ENCODE peak calls at places on chromosomes 4 and X, in four cellular contexts. Y is neural crest cell; U is Right ventricle myocardium superior; K is stimulated activated CD4-positive, alpha-beta T cell treated with anti-CD3 and anti-CD28 coated beads, Interleukin-12 subunit alpha, Interleukin-12 subunit beta, amount 100 ng/mL, for 48 hours. O is an unnamed sample.
A peak's percentile ranks its signal among the peaks of the same experiment; 100 is the strongest.

GRCh38 chr4:139735381-139736256 is 70.0 kb downstream of the MGST2 start:
- DNase-seq in Y (peak; percentile 63), U (peak; percentile 51), K (no peak), O (peak; percentile 74)

GRCh38 chr4:83019794-83020497 is 9.3 kb upstream of the LIN54 start:
- DNase-seq in Y (no peak), U (no peak), K (no peak), O (no peak)

GRCh38 chr4:105399535-105400161 is 74.2 kb downstream of the PPA2 start:
- DNase-seq in Y (no peak), U (no peak), K (no peak), O (no peak)

GRCh38 chr4:156830356-156830755 is 141.2 kb downstream of the PDGFC start:
- DNase-seq in Y (no peak), U (no peak), K (no peak), O (no peak)

GRCh38 chr4:44162538-44163270 is 285.9 kb downstream of the KCTD8 start:
- DNase-seq in Y (no peak), U (no peak), K (no peak), O (no peak)

GRCh38 chr4:77818077-77818666 is 996 bp downstream of the CNOT6L start:
- DNase-seq in Y (peak; percentile 47), U (peak; percentile 85), K (peak; percentile 38), O (peak; percentile 88)

GRCh38 chrX:96372313-96373046 is 312.2 kb upstream of the DIAPH2 start:
- DNase-seq in Y (peak; percentile 1), U (no peak), K (no peak), O (no peak)

GRCh38 chr4:4333265-4333706 is 43.2 kb downstream of the ZBTB49 start:
- DNase-seq in Y (no peak), U (peak; percentile 67), K (no peak), O (peak; percentile 60)

GRCh38 chrX:3994315-3994714 is 280.9 kb upstream of the PRKX start:
- DNase-seq in Y (no peak), U (no peak), K (no peak), O (no peak)

GRCh38 chrX:69313622-69314290 is 148.5 kb upstream of the PJA1 start:
- DNase-seq in Y (no peak), U (no peak), K (no peak), O (no peak)

GRCh38 chr4:7382634-7383014 is 52.1 kb downstream of the PSAPL1 start:
- DNase-seq in Y (no peak), U (no peak), K (no peak), O (no peak)

GRCh38 chr4:148059617-148060180 is 327.8 kb downstream of the ARHGAP10 start:
- DNase-seq in Y (no peak), U (peak; percentile 64), K (no peak), O (no peak)

GRCh38 chr4:146637853-146638800 is 566 bp upstream of the POU4F2 start:
- DNase-seq in Y (no peak), U (no peak), K (no peak), O (no peak)

GRCh38 chr4:90095000-90095399 is 32.2 kb upstream of the CCSER1 start:
- DNase-seq in Y (no peak), U (no peak), K (no peak), O (no peak)

GRCh38 chr4:108393870-108394269 is 225.1 kb upstream of the LEF1 start:
- DNase-seq in Y (no peak), U (no peak), K (no peak), O (no peak)

GRCh38 chr4:25367004-25367621 is 9.9 kb upstream of the ANAPC4 start:
- DNase-seq in Y (no peak), U (no peak), K (no peak), O (no peak)

GRCh38 chr4:161604516-161605300 is 559.1 kb downstream of the FSTL5 start:
- DNase-seq in Y (no peak), U (no peak), K (no peak), O (no peak)

GRCh38 chr4:165150545-165150944 is 37.9 kb upstream of the TMEM192 start:
- DNase-seq in Y (no peak), U (no peak), K (no peak), O (no peak)

GRCh38 chrX:133218329-133218728 is at the start of gene TFDP3:
- DNase-seq in Y (no peak), U (no peak), K (no peak), O (no peak)